ENCODE peak calls at places on chromosomes 1 and 21, in seven cellular contexts. H is omental fat pad; X is AG10803; G is naive thymus-derived CD8-positive, alpha-beta T cell; Z is stimulated activated naive CD8-positive, alpha-beta T cell treated with anti-CD3 and anti-CD28 coated beads, Interleukin-15, Interleukin-2, amounts not matched to agents 100 U/mL and 50 U/mL, for 24 hours; P is left cardiac atrium; B is spleen. N is an unnamed sample.

GRCh38 chr21:39164523-39164922 is 18.7 kb downstream of the PSMG1 start:
- DNase-seq in H (no peak), X (no peak), G (no peak), Z (no peak), P (no peak), B (no peak), N (no peak)

GRCh38 chr1:2300851-2301606 is 72.9 kb downstream of the SKI start:
- DNase-seq in H (peak; percentile 53), X (no peak), G (peak; percentile 91), Z (peak; percentile 93), P (peak; percentile 93), B (peak; percentile 98), N (peak; percentile 98)

GRCh38 chr1:47187226-47187925 is 2.5 kb downstream of the PDZK1IP1 start:
- DNase-seq in H (no peak), X (no peak), G (no peak), Z (no peak), P (no peak), B (peak; percentile 63), N (no peak)

GRCh38 chr1:157734328-157734727 is 33.8 kb upstream of the FCRL3 start:
- DNase-seq in H (no peak), X (no peak), G (no peak), Z (no peak), P (no peak), B (no peak), N (no peak)

GRCh38 chr1:11358991-11359390 is 86.0 kb downstream of the UBIAD1 start:
- DNase-seq in H (no peak), X (no peak), G (no peak), Z (no peak), P (no peak), B (no peak), N (no peak)

GRCh38 chr1:156652131-156652991 is 10.4 kb downstream of the BCAN start:
- DNase-seq in H (no peak), X (peak; percentile 18), G (no peak), Z (peak; percentile 37), P (no peak), B (no peak), N (no peak)

GRCh38 chr1:92623187-92623778 is 136.6 kb upstream of the GFI1 start:
- DNase-seq in H (no peak), X (peak; percentile 9), G (no peak), Z (no peak), P (no peak), B (no peak), N (no peak)

GRCh38 chr1:53678507-53678906 is 60.5 kb downstream of the GLIS1 start:
- DNase-seq in H (no peak), X (peak; percentile 27), G (no peak), Z (no peak), P (no peak), B (no peak), N (no peak)

GRCh38 chr21:41604583-41605041 is 96.7 kb upstream of the TMPRSS2 start:
- DNase-seq in H (no peak), X (no peak), G (no peak), Z (no peak), P (no peak), B (no peak), N (no peak)

GRCh38 chr21:24045775-24046215 is 1561.5 kb downstream of the MRPL39 start:
- DNase-seq in H (peak; percentile 33), X (no peak), G (no peak), Z (peak; percentile 23), P (peak; percentile 85), B (peak; percentile 83), N (no peak)

GRCh38 chr1:201016211-201016651 is 7.3 kb downstream of the KIF21B start:
- DNase-seq in H (no peak), X (peak; percentile 12), G (no peak), Z (no peak), P (peak; percentile 42), B (peak; percentile 74), N (no peak)

GRCh38 chr1:95622609-95623008 is 388.6 kb downstream of the RWDD3 start:
- DNase-seq in H (no peak), X (no peak), G (no peak), Z (no peak), P (no peak), B (no peak), N (no peak)

GRCh38 chr1:3928622-3929021 is 28.6 kb upstream of the C1orf174 start:
- DNase-seq in H (no peak), X (no peak), G (no peak), Z (no peak), P (peak; percentile 1), B (no peak), N (no peak)

GRCh38 chr1:235821361-235821981 is 45.2 kb downstream of the LYST start:
- DNase-seq in H (no peak), X (peak; percentile 72), G (no peak), Z (no peak), P (no peak), B (no peak), N (no peak)

GRCh38 chr1:89721351-89721750 is 88.4 kb downstream of the LRRC8C start:
- DNase-seq in H (no peak), X (peak; percentile 26), G (peak; percentile 15), Z (no peak), P (no peak), B (no peak), N (no peak)

GRCh38 chr21:37751268-37751975 is 164.8 kb downstream of the KCNJ6 start:
- DNase-seq in H (no peak), X (peak; percentile 36), G (no peak), Z (no peak), P (no peak), B (no peak), N (no peak)

GRCh38 chr1:212962509-212962908 is 12.2 kb downstream of the VASH2 start:
- DNase-seq in H (no peak), X (no peak), G (no peak), Z (no peak), P (no peak), B (no peak), N (no peak)

GRCh38 chr1:157085416-157085815 is 14.2 kb downstream of the ETV3L start:
- DNase-seq in H (no peak), X (peak; percentile 62), G (no peak), Z (no peak), P (no peak), B (no peak), N (no peak)

GRCh38 chr1:184624626-184625025 is 130.0 kb downstream of the EDEM3 start:
- DNase-seq in H (no peak), X (no peak), G (no peak), Z (no peak), P (no peak), B (no peak), N (no peak)

GRCh38 chr21:35488941-35489340 is 439.8 kb upstream of the RUNX1 start:
- DNase-seq in H (no peak), X (no peak), G (no peak), Z (no peak), P (no peak), B (no peak), N (no peak)

GRCh38 chr21:40837456-40837855 is 9.5 kb downstream of the DSCAM start:
- DNase-seq in H (no peak), X (peak; percentile 5), G (no peak), Z (no peak), P (no peak), B (no peak), N (no peak)